ENCODE peak calls at places on chromosomes 13 and 19, in eight cellular contexts. U is choroid plexus epithelial cell; Y is stimulated activated CD4-positive, alpha-beta T cell treated with anti-CD3 and anti-CD28 coated beads, Interleukin-1b, Interleukin-23, amount 100 ng/mL, for 4 hours; H is SK-N-SH; F is bronchial epithelial cell; L is vagina; G is Daoy; E is DMS53. J is an unnamed sample.

GRCh38 chr19:6528544-6529121 is 2.2 kb upstream of the TNFSF9 start:
- DNase-seq in G (no peak), H (no peak), Y (no peak), F (no peak), E (no peak), L (no peak), U (no peak), J (no peak)

GRCh38 chr19:45852145-45852750 is 10.7 kb downstream of the SYMPK start:
- DNase-seq in L (no peak), E (no peak), Y (no peak), G (no peak), H (no peak), F (no peak), U (peak; percentile 13), J (no peak)

GRCh38 chr19:17754634-17755532 is 3.6 kb downstream of the FCHO1 start:
- DNase-seq in Y (no peak), F (peak; percentile 48), U (no peak), E (no peak), L (no peak), H (no peak), G (no peak), J (no peak)

GRCh38 chr19:33282036-33282686 is 20.2 kb downstream of the CEBPA start:
- DNase-seq in F (no peak), Y (no peak), L (no peak), H (no peak), E (no peak), U (no peak), G (peak; percentile 70), J (no peak)

GRCh38 chr13:107210216-107211010 is 642.5 kb upstream of the ARGLU1 start:
- DNase-seq in F (peak; percentile 14), Y (no peak), H (no peak), G (no peak), E (peak; percentile 91), U (peak; percentile 62), L (no peak), J (no peak)

GRCh38 chr13:91572944-91573535 is 174.6 kb downstream of the GPC5 start:
- DNase-seq in G (no peak), E (no peak), L (no peak), F (peak; percentile 2), U (no peak), Y (no peak), H (no peak), J (no peak)

GRCh38 chr13:28865951-28866350 is 45.8 kb downstream of the MTUS2 start:
- DNase-seq in H (no peak), Y (no peak), F (no peak), L (no peak), E (no peak), G (no peak), U (no peak), J (no peak)

GRCh38 chr19:3175761-3176714 is 2.5 kb upstream of the S1PR4 start:
- DNase-seq in U (peak; percentile 64), L (no peak), E (peak; percentile 32), Y (no peak), F (peak; percentile 94), G (peak; percentile 74), H (no peak), J (no peak)

GRCh38 chr19:17347361-17347760 is 10.0 kb downstream of the GTPBP3 start:
- DNase-seq in H (no peak), L (no peak), U (peak; percentile 24), F (no peak), Y (no peak), G (peak; percentile 64), E (no peak), J (no peak)

GRCh38 chr19:35509018-35509652 is 4.3 kb downstream of the DMKN start:
- DNase-seq in L (no peak), F (peak; percentile 79), E (peak; percentile 62), H (no peak), Y (peak; percentile 15), G (peak; percentile 78), U (peak; percentile 12), J (no peak)

GRCh38 chr19:46559203-46559602 is 41.9 kb upstream of the CALM3 start:
- DNase-seq in F (no peak), H (no peak), Y (no peak), U (no peak), E (no peak), L (no peak), G (no peak), J (no peak)

J was measured in activated T-helper 2 cell treated with anti-CD3 and anti-CD28 coated beads, Interferon-gamma antibody, Interleukin-2, Interleukin-4, amounts not matched to agents 10 μg/mL and 5 μg/mL and 100 μg/mL, durations not matched to agents 14 hours and 24 hours and 36 hours.